ENCODE peak calls at places on chromosomes 16 and 17, in five cellular contexts. G, X, O, M and K are unnamed samples.

GRCh38 chr17:5591966-5592365 is 7.7 kb upstream of the NLRP1 start:
- DNase-seq in G (no peak), X (no peak), O (no peak), M (no peak), K (no peak)

GRCh38 chr17:72120878-72121163 is at the start of gene SOX9:
- DNase-seq in G (no peak), X (peak; percentile 93), O (peak; percentile 94), M (peak; percentile 81), K (peak; percentile 90)

GRCh38 chr17:7177954-7178477 is 1.2 kb downstream of the ASGR1 start:
- DNase-seq in G (no peak), X (peak; percentile 29), O (no peak), M (peak; percentile 38), K (no peak)

GRCh38 chr16:76614255-76614654 is 337.1 kb downstream of the CNTNAP4 start:
- DNase-seq in G (no peak), X (no peak), O (no peak), M (no peak), K (no peak)

GRCh38 chr17:61073799-61074513 is 325.7 kb upstream of the TBX2 start:
- DNase-seq in G (no peak), X (no peak), O (no peak), M (no peak), K (no peak)

GRCh38 chr16:50933257-50933656 is 191.4 kb downstream of the CYLD start:
- DNase-seq in G (no peak), X (no peak), O (no peak), M (no peak), K (no peak)

GRCh38 chr16:85908889-85909584 is 10.1 kb downstream of the IRF8 start:
- DNase-seq in G (no peak), X (no peak), O (no peak), M (no peak), K (no peak)

GRCh38 chr16:81532491-81533174 is 88.0 kb downstream of the CMIP start:
- DNase-seq in G (no peak), X (no peak), O (no peak), M (peak; percentile 56), K (no peak)

GRCh38 chr16:18049454-18050133 is 286.9 kb downstream of the NPIPA8 start:
- DNase-seq in G (no peak), X (no peak), O (no peak), M (no peak), K (no peak)

GRCh38 chr16:23365602-23366240 is 63.6 kb downstream of the SCNN1B start:
- DNase-seq in G (no peak), X (no peak), O (no peak), M (no peak), K (no peak)

GRCh38 chr17:3954921-3955320 is 9.3 kb downstream of the ATP2A3 start:
- DNase-seq in G (no peak), X (no peak), O (no peak), M (no peak), K (no peak)

GRCh38 chr16:8858994-8859912 is 9.6 kb downstream of the CARHSP1 start:
- DNase-seq in G (no peak), X (no peak), O (no peak), M (no peak), K (no peak)

GRCh38 chr16:68408967-68409366 is 39.3 kb downstream of the SMPD3 start:
- DNase-seq in G (no peak), X (no peak), O (no peak), M (no peak), K (no peak)

GRCh38 chr17:9728564-9728963 is 62.8 kb downstream of the DHRS7C start:
- DNase-seq in G (no peak), X (no peak), O (no peak), M (peak; percentile 17), K (no peak)

GRCh38 chr17:29007456-29008455 is 1.9 kb upstream of the SEZ6 start:
- DNase-seq in G (no peak), X (no peak), O (no peak), M (no peak), K (no peak)

GRCh38 chr16:27745348-27745747 is 195.4 kb downstream of the KATNIP start:
- DNase-seq in G (no peak), X (no peak), O (no peak), M (no peak), K (no peak)

GRCh38 chr16:30369091-30369937 is 980 bp downstream of the TBC1D10B start:
- DNase-seq in G (no peak), X (peak; percentile 47), O (peak; percentile 44), M (peak; percentile 56), K (no peak)

GRCh38 chr16:75097941-75098897 is 18.4 kb downstream of the LDHD start:
- DNase-seq in G (peak; percentile 60), X (no peak), O (no peak), M (no peak), K (peak; percentile 75)

GRCh38 chr17:15955793-15956541 is 11.0 kb downstream of the ADORA2B start:
- DNase-seq in G (no peak), X (no peak), O (no peak), M (no peak), K (no peak)

GRCh38 chr17:16909472-16909871 is 62.4 kb downstream of the TNFRSF13B start:
- DNase-seq in G (no peak), X (no peak), O (no peak), M (no peak), K (no peak)

GRCh38 chr17:43068570-43069367 is 43.7 kb downstream of the RND2 start:
- DNase-seq in G (no peak), X (no peak), O (no peak), M (no peak), K (no peak)

GRCh38 chr17:29046440-29046839 is 3.5 kb downstream of the PIPOX start:
- DNase-seq in G (no peak), X (no peak), O (no peak), M (no peak), K (no peak)

GRCh38 chr16:56611281-56611833 is 3.0 kb downstream of the MT2A start:
- DNase-seq in G (no peak), X (no peak), O (peak; percentile 85), M (no peak), K (no peak)

GRCh38 chr17:58326609-58327341 is 1.8 kb downstream of the TSPOAP1 start:
- DNase-seq in G (no peak), X (no peak), O (peak; percentile 15), M (no peak), K (no peak)

GRCh38 chr16:86046026-86046713 is 147.2 kb downstream of the IRF8 start:
- DNase-seq in G (peak; percentile 25), X (no peak), O (no peak), M (peak; percentile 27), K (no peak)

GRCh38 chr17:74340470-74341023 is 14.5 kb downstream of the KIF19 start:
- DNase-seq in G (no peak), X (no peak), O (no peak), M (no peak), K (no peak)

GRCh38 chr17:77214743-77215142 is 74.0 kb downstream of the SEC14L1 start:
- DNase-seq in G (no peak), X (peak; percentile 73), O (peak; percentile 69), M (peak; percentile 40), K (no peak)

GRCh38 chr16:79171504-79172240 is 428.9 kb downstream of the MAF start:
- DNase-seq in G (no peak), X (peak; percentile 28), O (no peak), M (no peak), K (no peak)

GRCh38 chr17:44604149-44605115 is 47.1 kb downstream of the FZD2 start:
- DNase-seq in G (no peak), X (no peak), O (no peak), M (no peak), K (no peak)

GRCh38 chr17:71315568-71315967 is 805.3 kb upstream of the SOX9 start:
- DNase-seq in G (no peak), X (no peak), O (no peak), M (no peak), K (no peak)

GRCh38 chr17:29588017-29588557 is 1.4 kb downstream of the GIT1 start:
- DNase-seq in G (no peak), X (no peak), O (no peak), M (peak; percentile 17), K (no peak)

GRCh38 chr16:4386452-4386813 is 14.8 kb downstream of the VASN start:
- DNase-seq in G (no peak), X (no peak), O (no peak), M (no peak), K (no peak)

GRCh38 chr17:13940858-13941665 is 128.2 kb upstream of the COX10 start:
- DNase-seq in G (no peak), X (no peak), O (no peak), M (no peak), K (no peak)
- TF ChIP-seq CTCF in G (no peak), X (no peak), O (no peak), M (no peak), K (no peak)

GRCh38 chr17:59534583-59534982 is 30.8 kb upstream of the DHX40 start:
- DNase-seq in G (no peak), X (no peak), O (no peak), M (no peak), K (no peak)
- TF ChIP-seq CTCF in G (no peak), X (no peak), O (no peak), M (no peak), K (no peak)

GRCh38 chr17:80890551-80890930 is 101.1 kb upstream of the CHMP6 start:
- DNase-seq in G (no peak), X (no peak), O (no peak), M (no peak), K (no peak)
- TF ChIP-seq CTCF in G (no peak), X (no peak), O (no peak), M (no peak), K (no peak)

DNA sequence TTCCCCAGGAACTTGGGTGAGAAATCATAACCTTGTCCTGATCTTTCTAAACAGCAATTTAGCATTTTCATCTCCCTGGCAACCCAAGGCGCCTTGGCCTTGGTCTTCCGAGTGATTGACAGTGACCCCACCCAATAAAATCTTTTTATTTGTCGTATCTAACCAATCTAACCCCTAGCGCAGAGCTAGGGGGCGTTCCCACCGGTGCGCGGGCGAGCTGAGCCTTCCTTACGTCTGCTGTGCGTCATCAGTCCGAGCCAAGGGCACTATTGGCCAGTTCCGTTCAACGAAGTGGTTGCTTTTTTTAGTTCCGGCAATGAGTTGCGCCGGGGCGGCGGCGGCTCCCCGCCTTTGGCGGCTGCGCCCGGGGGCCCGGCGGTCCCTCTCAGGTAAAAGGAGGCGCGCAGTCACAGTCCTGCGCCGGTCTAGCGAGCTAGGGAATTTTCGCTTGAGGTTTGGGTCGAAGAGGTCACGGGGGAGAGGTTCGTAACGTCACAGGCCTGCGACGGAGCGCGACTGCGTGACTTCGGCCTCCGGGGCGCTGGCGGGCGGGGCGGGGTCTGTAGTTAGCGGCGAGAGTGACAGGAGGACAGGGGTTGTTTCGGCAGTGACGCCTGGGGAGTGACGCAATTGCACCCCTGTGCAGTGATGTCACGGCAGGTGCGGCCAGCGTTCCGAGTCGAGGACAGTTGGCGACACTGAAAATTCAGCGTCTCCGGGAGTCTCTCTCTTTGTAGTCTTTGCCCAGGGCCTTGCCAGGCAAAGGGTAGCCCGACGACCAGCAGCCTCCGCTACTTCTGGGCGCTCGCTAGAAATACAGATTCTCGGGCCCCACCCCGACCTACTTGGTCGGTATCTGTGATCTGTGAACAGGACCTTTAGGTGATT is at the start of gene COQ7:
- DNase-seq in G (peak; percentile 97), X (peak; percentile 99), O (peak; percentile 99), M (peak; percentile 96), K (peak; percentile 97)
- TF ChIP-seq CTCF in G (no peak), X (no peak), O (no peak), M (no peak), K (no peak)